ENCODE peak calls at places on chromosomes 3 and 15, in eight cellular contexts. L, N, A, V, S, H, Z and T are unnamed samples.

GRCh38 chr15:48533982-48534381 is 111.5 kb downstream of the FBN1 start:
- DNase-seq in L (no peak), N (no peak), A (no peak), V (no peak), S (no peak), H (no peak), Z (no peak), T (no peak)

GRCh38 chr3:104907507-104907906 is 459.2 kb upstream of the ALCAM start:
- DNase-seq in L (peak; percentile 82), N (no peak), A (no peak), V (peak; percentile 88), S (no peak), H (no peak), Z (no peak), T (no peak)

GRCh38 chr15:42367041-42367440 is 7.7 kb downstream of the CAPN3 start:
- DNase-seq in L (no peak), N (no peak), A (no peak), V (no peak), S (no peak), H (no peak), Z (no peak), T (no peak)

GRCh38 chr15:31091531-31091930 is 10.0 kb downstream of the TRPM1 start:
- DNase-seq in L (peak; percentile 80), N (no peak), A (no peak), V (peak; percentile 29), S (no peak), H (no peak), Z (no peak), T (no peak)

GRCh38 chr15:66100761-66101160 is 152.8 kb downstream of the MEGF11 start:
- DNase-seq in L (no peak), N (no peak), A (no peak), V (no peak), S (no peak), H (no peak), Z (no peak), T (no peak)

GRCh38 chr3:102662223-102662622 is 227.4 kb downstream of the ZPLD1 start:
- DNase-seq in L (no peak), N (no peak), A (no peak), V (no peak), S (no peak), H (no peak), Z (no peak), T (no peak)

GRCh38 chr3:69250014-69250413 is 127.6 kb upstream of the LMOD3 start:
- DNase-seq in L (peak; percentile 61), N (no peak), A (peak; percentile 19), V (no peak), S (peak; percentile 66), H (no peak), Z (peak; percentile 34), T (no peak)

GRCh38 chr3:49019941-49020334 is 1.6 kb upstream of the DALRD3 start:
- DNase-seq in L (no peak), N (no peak), A (no peak), V (peak; percentile 49), S (no peak), H (no peak), Z (no peak), T (no peak)

GRCh38 chr3:69385723-69386483 is at the start of gene FRMD4B:
- DNase-seq in L (peak; percentile 24), N (peak; percentile 95), A (peak; percentile 54), V (peak; percentile 8), S (no peak), H (peak; percentile 85), Z (peak; percentile 14), T (peak; percentile 90)

GRCh38 chr3:23806322-23807160 is 786 bp downstream of the UBE2E1 start:
- DNase-seq in L (peak; percentile 9), N (peak; percentile 89), A (peak; percentile 19), V (no peak), S (no peak), H (peak; percentile 45), Z (peak; percentile 20), T (peak; percentile 79)

GRCh38 chr3:62527484-62527883 is 154.1 kb upstream of the FEZF2 start:
- DNase-seq in L (peak; percentile 17), N (no peak), A (no peak), V (no peak), S (no peak), H (no peak), Z (no peak), T (no peak)

GRCh38 chr3:157128771-157129671 is 30.9 kb downstream of the CCNL1 start:
- DNase-seq in L (peak; percentile 80), N (no peak), A (peak; percentile 29), V (peak; percentile 82), S (no peak), H (peak; percentile 22), Z (no peak), T (peak; percentile 80)

GRCh38 chr15:91537868-91538267 is 315.6 kb upstream of the SLCO3A1 start:
- DNase-seq in L (no peak), N (no peak), A (no peak), V (no peak), S (no peak), H (no peak), Z (no peak), T (no peak)

GRCh38 chr15:50137330-50137761 is 18.3 kb upstream of the ATP8B4 start:
- DNase-seq in L (peak; percentile 99), N (no peak), A (peak; percentile 72), V (peak; percentile 96), S (no peak), H (no peak), Z (no peak), T (no peak)

GRCh38 chr15:92610101-92610520 is 45.5 kb downstream of the FAM174B start:
- DNase-seq in L (no peak), N (no peak), A (no peak), V (no peak), S (no peak), H (no peak), Z (no peak), T (no peak)

GRCh38 chr3:113791381-113791780 is 44.5 kb downstream of the ATP6V1A start:
- DNase-seq in L (no peak), N (no peak), A (no peak), V (no peak), S (no peak), H (no peak), Z (no peak), T (no peak)

GRCh38 chr3:69806735-69807438 is 67.6 kb downstream of the MITF start:
- DNase-seq in L (peak; percentile 89), N (no peak), A (no peak), V (peak; percentile 71), S (no peak), H (no peak), Z (no peak), T (no peak)

GRCh38 chr3:36804295-36805055 is 40.1 kb upstream of the DCLK3 start:
- DNase-seq in L (no peak), N (no peak), A (no peak), V (no peak), S (no peak), H (no peak), Z (no peak), T (no peak)

GRCh38 chr3:162041622-162042021 is 545.0 kb downstream of the OTOL1 start:
- DNase-seq in L (no peak), N (no peak), A (no peak), V (no peak), S (peak; percentile 48), H (no peak), Z (no peak), T (no peak)

GRCh38 chr15:91855684-91856553 is 2.4 kb downstream of the SLCO3A1 start:
- DNase-seq in L (no peak), N (no peak), A (no peak), V (peak; percentile 43), S (peak; percentile 54), H (no peak), Z (no peak), T (no peak)

GRCh38 chr3:24047513-24047912 is 102.4 kb downstream of the NR1D2 start:
- DNase-seq in L (no peak), N (no peak), A (no peak), V (no peak), S (no peak), H (no peak), Z (no peak), T (no peak)

GRCh38 chr15:100596792-100597191 is 5.2 kb downstream of the LINS1 start:
- DNase-seq in L (peak; percentile 79), N (no peak), A (peak; percentile 24), V (no peak), S (no peak), H (no peak), Z (no peak), T (peak; percentile 68)

GRCh38 chr3:15796771-15797599 is 794 bp downstream of the ANKRD28 start:
- DNase-seq in L (peak; percentile 84), N (no peak), A (no peak), V (peak; percentile 71), S (no peak), H (no peak), Z (peak; percentile 38), T (no peak)

GRCh38 chr3:181521831-181522230 is 189.9 kb upstream of the SOX2 start:
- DNase-seq in L (no peak), N (no peak), A (no peak), V (no peak), S (no peak), H (no peak), Z (no peak), T (no peak)
- H3K9me3 ChIP-seq in L (no peaks in the 10 kb centered on the region), N (no peaks in the 10 kb centered on the region), A (no peaks in the 10 kb centered on the region), V (no peaks in the 10 kb centered on the region), S (no peaks in the 10 kb centered on the region), H (peaks cover 19% of the 10 kb centered on the region), Z (no peaks in the 10 kb centered on the region), T (peaks cover 7% of the 10 kb centered on the region)

GRCh38 chr3:120419797-120420196 is 31.0 kb downstream of the FSTL1 start:
- DNase-seq in L (peak; percentile 49), N (no peak), A (peak; percentile 61), V (no peak), S (no peak), H (peak; percentile 22), Z (no peak), T (no peak)
- H3K4me1 ChIP-seq in L (peaks cover 27% of the 10 kb centered on the region), N (peaks cover 22% of the 10 kb centered on the region), A (peaks cover 69% of the 10 kb centered on the region), V (peaks cover 24% of the 10 kb centered on the region), S (peaks cover 2% of the 10 kb centered on the region), H (peaks cover 86% of the 10 kb centered on the region), Z (peaks cover 11% of the 10 kb centered on the region), T (peaks cover 11% of the 10 kb centered on the region)

DNA sequence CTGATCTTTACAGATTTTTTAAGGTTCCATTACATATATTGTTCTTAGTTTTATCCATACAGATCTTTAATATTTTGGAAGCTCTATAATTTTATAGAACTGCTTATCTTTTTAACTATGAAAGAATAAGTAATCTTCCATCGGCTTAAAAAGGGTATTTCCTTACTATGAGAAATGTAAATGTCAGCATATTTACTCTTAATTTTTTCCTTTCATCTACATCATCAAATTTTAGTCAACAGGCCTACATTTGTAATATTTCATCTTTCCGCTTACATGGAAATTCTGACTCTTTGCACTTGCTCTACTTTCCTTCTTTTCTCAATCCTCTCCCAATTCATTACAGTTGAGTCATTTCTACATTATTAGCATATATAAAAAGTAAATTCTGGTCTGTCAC is 111.3 kb upstream of the GOLGA6L6 start:
- DNase-seq in L (no peak), N (no peak), A (no peak), V (no peak), S (no peak), H (no peak), Z (no peak), T (no peak)
- H3K9me3 ChIP-seq in L (no peaks in the 10 kb centered on the region), N (no peaks in the 10 kb centered on the region), A (no peaks in the 10 kb centered on the region), V (peaks cover 18% of the 10 kb centered on the region), S (peaks cover 13% of the 10 kb centered on the region), H (no peaks in the 10 kb centered on the region), Z (peaks cover 18% of the 10 kb centered on the region), T (no peaks in the 10 kb centered on the region)

DNA sequence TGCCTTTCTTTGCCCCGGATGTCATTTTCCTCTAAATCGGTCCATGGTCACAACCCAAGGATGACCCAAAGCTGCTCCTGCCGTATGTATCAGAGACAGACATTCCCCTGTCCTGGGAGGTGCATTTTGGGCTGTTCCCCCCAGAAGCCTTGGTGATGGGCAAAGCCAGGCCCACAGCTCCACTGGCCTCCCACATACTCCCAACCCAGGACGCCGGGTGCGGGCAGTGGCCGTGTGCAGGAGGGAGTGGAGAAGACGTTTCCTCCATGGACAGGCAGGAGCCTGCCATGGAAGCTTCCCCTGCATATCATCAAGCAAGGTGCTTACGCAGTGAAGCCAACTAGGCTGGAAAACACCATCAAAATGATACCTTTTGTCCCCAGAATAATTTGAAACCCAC is 175.0 kb downstream of the ATP10A start:
- DNase-seq in L (no peak), N (no peak), A (no peak), V (no peak), S (no peak), H (no peak), Z (no peak), T (no peak)
- H3K4me1 ChIP-seq in L (peaks cover 20% of the 10 kb centered on the region), N (no peaks in the 10 kb centered on the region), A (peaks cover 4% of the 10 kb centered on the region), V (peaks cover 6% of the 10 kb centered on the region), S (peaks cover 2% of the 10 kb centered on the region), H (peaks cover 12% of the 10 kb centered on the region), Z (peaks cover 18% of the 10 kb centered on the region), T (no peaks in the 10 kb centered on the region)